ENCODE peak calls at places on chromosomes 3 and 15, in seven cellular contexts. L is GM04504, E is fibroblast of lung, W is Caco-2, Z is iris pigment epithelial cell, C is brain microvascular endothelial cell, R is globus pallidus. K is an unnamed sample.

GRCh38 chr15:33810806-33811205 is 157.5 kb upstream of the CHRM5 start:
- DNase-seq in C (no peak), L (no peak), E (no peak), W (no peak), R (no peak), Z (no peak), K (no peak)

GRCh38 chr15:57509121-57509520 is 82.6 kb upstream of the MYZAP start:
- DNase-seq in L (no peak), W (no peak), E (no peak), C (no peak), R (no peak), Z (no peak), K (peak)

GRCh38 chr3:184727357-184728060 is 15.6 kb upstream of the MAGEF1 start:
- DNase-seq in E (peak), R (peak), W (peak), Z (peak), L (no peak), C (peak), K (no peak)

GRCh38 chr3:134354612-134355275 is 19.5 kb downstream of the AMOTL2 start:
- DNase-seq in Z (no peak), C (no peak), R (peak), E (no peak), L (peak), W (peak), K (no peak)

GRCh38 chr15:49715701-49716100 is 94.9 kb downstream of the DTWD1 start:
- DNase-seq in W (no peak), L (no peak), Z (no peak), C (no peak), R (no peak), E (no peak), K (no peak)

GRCh38 chr3:189331002-189331418 is 159.2 kb downstream of the TPRG1 start:
- DNase-seq in W (no peak), R (no peak), C (no peak), L (no peak), Z (no peak), E (no peak), K (no peak)

GRCh38 chr15:70376929-70377691 is 279.4 kb upstream of the TLE3 start:
- DNase-seq in Z (peak), C (peak), L (peak), W (no peak), E (peak), R (no peak), K (peak)

GRCh38 chr3:195556390-195556789 is 13.3 kb upstream of the PPP1R2 start:
- DNase-seq in C (no peak), W (no peak), R (peak), Z (peak), L (no peak), E (no peak), K (no peak)

GRCh38 chr15:47484119-47484518 is 233.2 kb upstream of the SEMA6D start:
- DNase-seq in C (peak), R (no peak), E (peak), W (no peak), L (no peak), Z (peak), K (no peak)

GRCh38 chr15:68447976-68448755 is 16.2 kb upstream of the ITGA11 start:
- DNase-seq in R (no peak), L (no peak), C (no peak), Z (no peak), E (no peak), W (no peak), K (no peak)

GRCh38 chr3:42685891-42686820 is 819 bp downstream of the KLHL40 start:
- DNase-seq in W (peak), R (no peak), Z (no peak), L (no peak), C (no peak), E (no peak), K (no peak)

GRCh38 chr3:17175187-17175839 is 290.6 kb downstream of the PLCL2 start:
- DNase-seq in L (peak), Z (peak), E (peak), W (no peak), R (no peak), C (peak), K (peak)

GRCh38 chr3:62795978-62796635 is 79.1 kb downstream of the CADPS start:
- DNase-seq in R (no peak), E (no peak), Z (no peak), C (no peak), W (no peak), L (no peak), K (no peak)

GRCh38 chr15:62691008-62691407 is 351.5 kb upstream of the TPM1 start:
- DNase-seq in W (no peak), R (peak), Z (no peak), E (peak), C (no peak), L (no peak), K (no peak)

GRCh38 chr15:91926871-91927270 is 73.4 kb downstream of the SLCO3A1 start:
- DNase-seq in R (no peak), W (no peak), Z (no peak), C (no peak), L (no peak), E (no peak), K (peak)

GRCh38 chr15:84910928-84911623 is 26.6 kb downstream of the SLC28A1 start:
- DNase-seq in L (no peak), Z (no peak), C (no peak), E (no peak), W (no peak), R (no peak), K (no peak)

GRCh38 chr15:57680021-57680420 is 26.5 kb upstream of the POLR2M start:
- DNase-seq in W (no peak), R (no peak), L (peak), E (peak), Z (peak), C (peak), K (peak)

GRCh38 chr3:73681610-73682009 is 56.9 kb upstream of the PDZRN3 start:
- DNase-seq in W (no peak), Z (peak), E (peak), R (no peak), L (no peak), C (peak), K (peak)

GRCh38 chr3:130839815-130840214 is 54.1 kb upstream of the ATP2C1 start:
- DNase-seq in E (no peak), R (no peak), C (no peak), W (no peak), Z (no peak), L (no peak), K (no peak)

GRCh38 chr15:75358771-75359536 is 9.5 kb downstream of the MAN2C1 start:
- DNase-seq in L (no peak), E (no peak), Z (no peak), W (no peak), R (no peak), C (no peak), K (no peak)

GRCh38 chr3:159166899-159167586 is 365.2 kb downstream of the MFSD1 start:
- DNase-seq in C (no peak), W (no peak), L (no peak), Z (no peak), E (no peak), R (no peak), K (no peak)

GRCh38 chr3:138941259-138941885 is 5.6 kb downstream of the FOXL2 start:
- DNase-seq in R (no peak), L (no peak), W (peak), Z (peak), E (no peak), C (no peak), K (no peak)

GRCh38 chr3:11832964-11833621 is 13.6 kb downstream of the TAMM41 start:
- DNase-seq in W (no peak), L (no peak), C (peak), Z (peak), R (peak), E (no peak), K (no peak)

GRCh38 chr3:122676759-122677158 is 3.9 kb upstream of the PARP14 start:
- DNase-seq in R (no peak), E (peak), C (peak), L (no peak), Z (peak), W (no peak), K (peak)

GRCh38 chr15:76793162-76793561 is 112.0 kb downstream of the SCAPER start:
- DNase-seq in W (no peak), L (no peak), C (no peak), R (no peak), Z (no peak), E (no peak), K (no peak)

GRCh38 chr3:179037361-179037760 is 34.2 kb downstream of the ZMAT3 start:
- DNase-seq in L (peak), R (no peak), C (peak), E (peak), W (no peak), Z (peak), K (peak)

GRCh38 chr15:63899193-63899592 is 65.4 kb upstream of the HERC1 start:
- DNase-seq in W (no peak), L (no peak), C (no peak), Z (no peak), E (no peak), R (no peak), K (no peak)